ENCODE peak calls at places on chromosome 4, in ten cellular contexts. W is activated naive CD4-positive, alpha-beta T cell treated with anti-CD3 and anti-CD28 coated beads for 36 hours; K is ELR; E is astrocyte of the cerebellum; P is M059J; B is EH; I is stimulated activated CD8-positive, alpha-beta memory T cell treated with anti-CD3 and anti-CD28 coated beads, Interleukin-4, amount 100 ng/mL, for 48 hours; X is dorsolateral prefrontal cortex; D is amniotic stem cell; S is MCF 10A. C is an unnamed sample.

GRCh38 chr4:147515220-147515936 is 34.5 kb downstream of the EDNRA start:
- DNase-seq in W (no peak), K (no peak), E (no peak), P (no peak), B (no peak), I (no peak), X (no peak), D (no peak), S (peak; percentile 35), C (no peak)

GRCh38 chr4:81930506-81931238 is 443.1 kb downstream of the HNRNPD start:
- DNase-seq in W (no peak), K (no peak), E (no peak), P (no peak), B (no peak), I (no peak), X (no peak), D (no peak), S (no peak), C (no peak)

GRCh38 chr4:100076753-100077152 is 113.5 kb downstream of the DDIT4L start:
- DNase-seq in W (peak; percentile 39), K (no peak), E (no peak), P (peak; percentile 76), B (no peak), I (no peak), X (no peak), D (no peak), S (peak; percentile 12), C (no peak)

GRCh38 chr4:147011386-147011785 is 65.7 kb upstream of the TTC29 start:
- DNase-seq in W (no peak), K (no peak), E (no peak), P (no peak), B (no peak), I (no peak), X (no peak), D (no peak), S (no peak), C (no peak)

GRCh38 chr4:185144601-185145240 is 1.7 kb downstream of the SLC25A4 start:
- DNase-seq in W (no peak), K (no peak), E (no peak), P (no peak), B (no peak), I (no peak), X (no peak), D (no peak), S (no peak), C (no peak)

GRCh38 chr4:114595207-114595606 is 3.4 kb upstream of the UGT8 start:
- DNase-seq in W (no peak), K (no peak), E (no peak), P (no peak), B (no peak), I (no peak), X (no peak), D (no peak), S (no peak), C (no peak)

GRCh38 chr4:158805628-158806471 is 37.0 kb downstream of the FNIP2 start:
- DNase-seq in W (no peak), K (peak; percentile 30), E (no peak), P (no peak), B (no peak), I (no peak), X (peak; percentile 46), D (no peak), S (no peak), C (no peak)

GRCh38 chr4:6956434-6957147 is 47.0 kb downstream of the TBC1D14 start:
- DNase-seq in W (no peak), K (no peak), E (no peak), P (no peak), B (no peak), I (no peak), X (no peak), D (no peak), S (no peak), C (no peak)

GRCh38 chr4:100098681-100099080 is 91.6 kb downstream of the DDIT4L start:
- DNase-seq in W (no peak), K (no peak), E (no peak), P (no peak), B (no peak), I (no peak), X (no peak), D (no peak), S (no peak), C (no peak)

GRCh38 chr4:113474017-113474416 is 287.5 kb downstream of the CAMK2D start:
- DNase-seq in W (peak; percentile 55), K (peak; percentile 66), E (peak; percentile 42), P (peak; percentile 74), B (peak; percentile 84), I (no peak), X (no peak), D (peak; percentile 31), S (peak; percentile 59), C (peak; percentile 89)

GRCh38 chr4:102535398-102536082 is 34.4 kb downstream of the NFKB1 start:
- DNase-seq in W (no peak), K (peak; percentile 82), E (peak; percentile 67), P (peak; percentile 73), B (peak; percentile 67), I (no peak), X (no peak), D (no peak), S (peak; percentile 51), C (peak; percentile 36)

GRCh38 chr4:189858445-189858844 is 82.2 kb upstream of the FRG1 start:
- DNase-seq in W (no peak), K (no peak), E (no peak), P (no peak), B (no peak), I (no peak), X (no peak), D (no peak), S (no peak), C (no peak)

GRCh38 chr4:28014469-28014868 is 1153.8 kb downstream of the STIM2 start:
- DNase-seq in W (no peak), K (peak; percentile 30), E (no peak), P (no peak), B (peak; percentile 3), I (no peak), X (no peak), D (no peak), S (no peak), C (no peak)

C was measured in foreskin fibroblast.